ENCODE peak calls at places on chromosome 7, in ten cellular contexts. E is hepatocyte; G is effector CD4-positive, alpha-beta T cell; M is HTR-8/SVneo; Y is MV-4-11; T is endothelial cell; B is SHP77 treated with DMSO at 0.1 percent for 48 hours; R is BJ; N is GM19239; H is brain microvascular endothelial cell. C is an unnamed sample.

GRCh38 chr7:41874206-41874770 is 171.4 kb upstream of the INHBA start:
- DNase-seq in E (no peak), G (no peak), M (no peak), Y (peak; percentile 39), T (no peak), B (no peak), R (no peak), N (no peak), H (no peak), C (no peak)

GRCh38 chr7:149253665-149254064 is 8.3 kb upstream of the ZNF783 start:
- DNase-seq in E (no peak), G (no peak), M (no peak), Y (no peak), T (no peak), B (no peak), R (no peak), N (no peak), H (no peak), C (no peak)

GRCh38 chr7:13797545-13797944 is 191.9 kb downstream of the ETV1 start:
- DNase-seq in E (no peak), G (no peak), M (no peak), Y (no peak), T (no peak), B (no peak), R (no peak), N (no peak), H (no peak), C (no peak)

GRCh38 chr7:44081266-44081748 is 1.0 kb downstream of the POLM start:
- DNase-seq in E (no peak), G (no peak), M (no peak), Y (no peak), T (no peak), B (no peak), R (no peak), N (no peak), H (no peak), C (no peak)

GRCh38 chr7:2613113-2613925 is 18.5 kb upstream of the TTYH3 start:
- DNase-seq in E (no peak), G (no peak), M (no peak), Y (no peak), T (no peak), B (peak; percentile 54), R (no peak), N (no peak), H (no peak), C (no peak)

GRCh38 chr7:1028044-1028770 is 16.1 kb upstream of the GPR146 start:
- DNase-seq in E (peak; percentile 97), G (peak; percentile 71), M (peak; percentile 98), Y (peak; percentile 77), T (peak; percentile 83), B (peak; percentile 84), R (peak; percentile 27), N (peak; percentile 90), H (peak; percentile 77), C (peak; percentile 83)

GRCh38 chr7:129189661-129190310 is 1.4 kb downstream of the SMO start:
- DNase-seq in E (peak; percentile 2), G (no peak), M (no peak), Y (no peak), T (no peak), B (no peak), R (no peak), N (no peak), H (no peak), C (no peak)

GRCh38 chr7:44103941-44104879 is at the start of gene AEBP1:
- DNase-seq in E (peak; percentile 57), G (no peak), M (no peak), Y (no peak), T (peak; percentile 51), B (no peak), R (no peak), N (no peak), H (no peak), C (peak; percentile 31)

GRCh38 chr7:14739496-14740185 is 162.9 kb downstream of the DGKB start:
- DNase-seq in E (no peak), G (no peak), M (no peak), Y (peak; percentile 28), T (no peak), B (no peak), R (no peak), N (no peak), H (no peak), C (no peak)

GRCh38 chr7:107563072-107563760 is 504 bp downstream of the COG5 start:
- DNase-seq in E (no peak), G (no peak), M (peak; percentile 24), Y (no peak), T (no peak), B (peak; percentile 2), R (no peak), N (no peak), H (peak; percentile 25), C (no peak)

GRCh38 chr7:25014735-25015134 is 34.8 kb upstream of the OSBPL3 start:
- DNase-seq in E (no peak), G (no peak), M (no peak), Y (no peak), T (no peak), B (no peak), R (peak; percentile 88), N (no peak), H (peak; percentile 66), C (peak; percentile 95)

GRCh38 chr7:47893721-47894365 is 54.4 kb downstream of the PKD1L1 start:
- DNase-seq in E (no peak), G (no peak), M (no peak), Y (no peak), T (no peak), B (no peak), R (no peak), N (no peak), H (no peak), C (no peak)

GRCh38 chr7:127932496-127932895 is 98.7 kb downstream of the LRRC4 start:
- DNase-seq in E (no peak), G (no peak), M (no peak), Y (no peak), T (no peak), B (no peak), R (no peak), N (no peak), H (no peak), C (no peak)

GRCh38 chr7:149529136-149529718 is 31.6 kb upstream of the ZNF746 start:
- DNase-seq in E (no peak), G (no peak), M (no peak), Y (no peak), T (no peak), B (no peak), R (no peak), N (no peak), H (no peak), C (no peak)

GRCh38 chr7:106602062-106602461 is 58.9 kb downstream of the CCDC71L start:
- DNase-seq in E (no peak), G (no peak), M (no peak), Y (no peak), T (no peak), B (no peak), R (no peak), N (no peak), H (no peak), C (no peak)

GRCh38 chr7:40298421-40298820 is 163.6 kb downstream of the SUGCT start:
- DNase-seq in E (no peak), G (no peak), M (no peak), Y (no peak), T (no peak), B (no peak), R (peak; percentile 63), N (no peak), H (peak; percentile 81), C (peak; percentile 68)

GRCh38 chr7:106862317-106863183 is 2.5 kb upstream of the PIK3CG start:
- DNase-seq in E (no peak), G (no peak), M (no peak), Y (peak; percentile 79), T (no peak), B (no peak), R (peak; percentile 31), N (no peak), H (no peak), C (no peak)

GRCh38 chr7:102012941-102013461 is 195.6 kb downstream of the CUX1 start:
- DNase-seq in E (peak; percentile 36), G (no peak), M (no peak), Y (no peak), T (no peak), B (no peak), R (no peak), N (no peak), H (peak; percentile 61), C (peak; percentile 7)

GRCh38 chr7:95963446-95963990 is 191.2 kb downstream of the DYNC1I1 start:
- DNase-seq in E (no peak), G (no peak), M (no peak), Y (no peak), T (no peak), B (no peak), R (no peak), N (no peak), H (no peak), C (no peak)

GRCh38 chr7:93890464-93891068 is at the start of gene TFPI2:
- DNase-seq in E (peak; percentile 67), G (no peak), M (peak; percentile 57), Y (no peak), T (peak; percentile 38), B (no peak), R (no peak), N (no peak), H (peak; percentile 93), C (peak; percentile 23)

GRCh38 chr7:112192236-112193154 is 13.7 kb downstream of the DOCK4 start:
- DNase-seq in E (no peak), G (no peak), M (no peak), Y (no peak), T (no peak), B (no peak), R (no peak), N (no peak), H (peak; percentile 72), C (peak; percentile 50)

GRCh38 chr7:106178593-106179134 is 66.6 kb upstream of the SYPL1 start:
- DNase-seq in E (peak; percentile 18), G (no peak), M (peak; percentile 65), Y (no peak), T (no peak), B (peak; percentile 23), R (no peak), N (no peak), H (peak; percentile 39), C (peak; percentile 48)

GRCh38 chr7:17099083-17099973 is 199.1 kb upstream of the AHR start:
- DNase-seq in E (peak; percentile 74), G (no peak), M (no peak), Y (no peak), T (no peak), B (no peak), R (no peak), N (no peak), H (no peak), C (no peak)

GRCh38 chr7:47474937-47475879 is 106.7 kb downstream of the TNS3 start:
- DNase-seq in E (peak; percentile 93), G (no peak), M (peak; percentile 98), Y (peak; percentile 96), T (no peak), B (peak; percentile 85), R (peak; percentile 78), N (peak; percentile 49), H (peak; percentile 94), C (peak; percentile 90)

GRCh38 chr7:152328234-152328633 is 107.6 kb downstream of the KMT2C start:
- DNase-seq in E (no peak), G (no peak), M (no peak), Y (no peak), T (no peak), B (no peak), R (no peak), N (no peak), H (no peak), C (no peak)

GRCh38 chr7:82376739-82377138 is 66.8 kb downstream of the CACNA2D1 start:
- DNase-seq in E (no peak), G (no peak), M (no peak), Y (no peak), T (no peak), B (no peak), R (no peak), N (no peak), H (no peak), C (no peak)

GRCh38 chr7:151076863-151077704 is 3.5 kb downstream of the FASTK start:
- DNase-seq in E (no peak), G (no peak), M (no peak), Y (no peak), T (peak; percentile 69), B (no peak), R (no peak), N (no peak), H (no peak), C (no peak)

GRCh38 chr7:127943541-127944521 is 87.4 kb downstream of the LRRC4 start:
- DNase-seq in E (peak; percentile 61), G (no peak), M (no peak), Y (no peak), T (no peak), B (no peak), R (no peak), N (no peak), H (peak; percentile 20), C (no peak)